ENCODE peak calls at places on chromosomes 13 and 19, in four cellular contexts. A is K562, K is HepG2, Z is H1. Y is an unnamed sample.

GRCh38 chr13:51781246-51782022 is 22.5 kb downstream of the DHRS12 start:
- DNase-seq in A (no peak), K (no peak), Z (no peak), Y (no peak)

GRCh38 chr13:73040968-73041580 is 17.7 kb upstream of the KLF5 start:
- DNase-seq in A (no peak), K (peak), Z (no peak), Y (no peak)

GRCh38 chr13:80630685-80631121 is 289.8 kb upstream of the SPRY2 start:
- DNase-seq in A (no peak), K (no peak), Z (no peak), Y (no peak)

GRCh38 chr19:55461974-55462628 is 659 bp upstream of the ISOC2 start:
- DNase-seq in A (peak), K (peak), Z (no peak), Y (peak)

GRCh38 chr19:49014123-49014869 is 2.6 kb downstream of the LHB start:
- DNase-seq in A (no peak), K (no peak), Z (no peak), Y (no peak)

GRCh38 chr19:33905937-33906577 is 109.4 kb downstream of the KCTD15 start:
- DNase-seq in A (peak), K (no peak), Z (no peak), Y (peak)

GRCh38 chr19:39308531-39309304 is 11.9 kb downstream of the LRFN1 start:
- DNase-seq in A (peak), K (no peak), Z (peak), Y (no peak)

GRCh38 chr19:46878613-46879375 is 18.0 kb downstream of the ARHGAP35 start:
- DNase-seq in A (no peak), K (no peak), Z (no peak), Y (no peak)

GRCh38 chr13:42574011-42574410 is at the start of gene TNFSF11:
- DNase-seq in A (no peak), K (no peak), Z (no peak), Y (no peak)

GRCh38 chr13:26465514-26465913 is 92.0 kb upstream of the WASF3 start:
- DNase-seq in A (no peak), K (no peak), Z (no peak), Y (no peak)

GRCh38 chr13:109955598-109955997 is 169.2 kb upstream of the IRS2 start:
- DNase-seq in A (no peak), K (peak), Z (no peak), Y (no peak)

GRCh38 chr19:4455742-4456565 is 1.6 kb downstream of the UBXN6 start:
- DNase-seq in A (peak), K (peak), Z (no peak), Y (no peak)

GRCh38 chr19:47356900-47357299 is 7.8 kb downstream of the DHX34 start:
- DNase-seq in A (no peak), K (no peak), Z (no peak), Y (no peak)

GRCh38 chr13:42409061-42409460 is 137.1 kb downstream of the AKAP11 start:
- DNase-seq in A (no peak), K (no peak), Z (no peak), Y (no peak)

GRCh38 chr13:45004096-45004495 is 14.8 kb downstream of the GPALPP1 start:
- DNase-seq in A (no peak), K (no peak), Z (no peak), Y (no peak)
- TF ChIP-seq RAD21 in A (no peak), K (no peak), Z (no peak), Y (no peak)

GRCh38 chr13:87058786-87059329 is 612.3 kb upstream of the SLITRK5 start:
- DNase-seq in A (no peak), K (no peak), Z (no peak), Y (no peak)
- TF ChIP-seq JUN in A (no peak), K (no peak), Z (no peak), Y (no peak)

GRCh38 chr13:40665061-40665753 is 1.2 kb downstream of the FOXO1 start:
- DNase-seq in A (peak), K (no peak), Z (no peak), Y (peak)
- TF ChIP-seq CHD2 in A (no peak), K (no peak), Z (no peak), Y (no peak)

GRCh38 chr19:32222594-32222993 is 122.8 kb upstream of the ZNF507 start:
- DNase-seq in A (no peak), K (no peak), Z (no peak), Y (no peak)

GRCh38 chr19:32224371-32225244 is 120.8 kb upstream of the ZNF507 start:
- DNase-seq in A (peak), K (peak), Z (no peak), Y (peak)

GRCh38 chr19:32223595-32224370 is 121.6 kb upstream of the ZNF507 start:
- DNase-seq in A (no peak), K (no peak), Z (no peak), Y (no peak)

GRCh38 chr19:32220951-32221350 is 124.5 kb upstream of the ZNF507 start:
- DNase-seq in A (no peak), K (no peak), Z (no peak), Y (no peak)

DNA sequence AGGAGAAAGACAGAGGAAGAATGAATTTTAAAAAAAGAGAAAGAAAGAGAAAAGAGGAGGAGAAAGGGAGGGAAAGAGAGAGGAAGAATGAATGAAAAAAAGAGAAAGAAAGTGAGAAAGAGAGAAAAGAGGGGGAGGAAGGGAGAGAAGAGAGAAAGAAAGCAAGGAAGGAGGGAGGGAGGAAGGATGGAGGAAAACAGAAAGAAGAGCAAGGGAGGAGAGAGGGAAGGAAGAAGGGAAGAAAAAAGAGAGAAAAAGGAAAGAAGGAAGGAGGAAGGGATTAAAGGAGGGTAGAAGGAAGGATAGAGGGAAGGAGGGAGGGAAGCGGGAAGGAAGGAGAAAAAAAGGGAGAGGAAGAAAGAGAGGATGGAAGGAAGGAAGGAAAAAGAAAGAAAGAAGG is 122.3 kb upstream of the ZNF507 start:
- DNase-seq in A (no peak), K (no peak), Z (no peak), Y (no peak)
- TF ChIP-seq RAD21 in A (no peak), K (no peak), Z (no peak), Y (no peak)

DNA sequence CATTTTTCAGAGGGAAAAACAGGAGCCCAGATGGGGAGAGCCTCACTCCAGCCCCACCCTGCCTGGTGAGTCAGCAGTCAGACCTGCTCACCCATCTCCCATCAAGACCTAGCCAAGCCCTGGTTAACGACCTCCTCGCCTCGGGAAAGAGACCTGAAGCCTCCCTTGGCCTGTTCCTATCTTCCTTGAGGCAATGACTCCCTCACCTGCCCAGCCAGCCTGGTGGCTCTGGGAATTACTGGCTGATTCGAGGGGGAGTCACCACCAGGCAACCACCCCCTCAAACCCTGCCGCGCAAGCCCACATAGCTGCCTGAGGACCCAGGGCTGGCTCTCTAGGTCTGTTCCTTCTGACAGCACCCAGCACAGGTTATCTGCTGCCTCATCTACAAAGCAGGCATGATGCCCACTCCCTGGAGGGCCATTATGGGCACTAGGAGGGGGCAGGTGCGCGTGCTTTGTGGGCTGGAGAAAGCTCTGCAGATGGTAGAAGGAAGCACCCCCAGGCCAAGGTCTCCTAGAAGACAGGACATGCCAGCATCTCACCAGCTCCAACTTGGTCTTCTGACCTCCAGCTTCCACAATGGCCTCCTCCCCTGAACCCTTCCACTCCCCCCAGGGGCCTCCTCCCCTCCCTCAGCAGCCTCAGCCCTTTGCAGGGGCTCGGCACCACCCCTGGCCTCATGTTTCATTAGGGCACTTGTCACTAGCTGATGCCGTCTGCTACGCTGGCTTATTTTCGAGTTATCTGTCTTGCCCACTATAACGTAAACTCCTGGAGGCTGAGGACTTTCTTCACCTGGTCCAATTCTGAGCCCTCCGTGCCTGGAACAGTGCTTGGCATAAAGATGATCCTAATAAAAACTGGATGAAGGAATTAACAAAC is 10.4 kb downstream of the DEDD2 start:
- DNase-seq in A (peak), K (no peak), Z (no peak), Y (peak)
- TF ChIP-seq JUN in A (no peak), K (no peak), Z (no peak), Y (no peak)

GRCh38 chr13:101283782-101284181 is 132.5 kb downstream of the NALCN start:
- DNase-seq in A (no peak), K (no peak), Z (no peak), Y (no peak)
- TF ChIP-seq CHD2 in A (no peak), K (no peak), Z (no peak), Y (no peak)

GRCh38 chr19:44757735-44758505 is 9.4 kb downstream of the BCL3 start:
- DNase-seq in A (no peak), K (no peak), Z (no peak), Y (no peak)
- TF ChIP-seq RAD21 in A (no peak), K (no peak), Z (no peak), Y (no peak)

DNA sequence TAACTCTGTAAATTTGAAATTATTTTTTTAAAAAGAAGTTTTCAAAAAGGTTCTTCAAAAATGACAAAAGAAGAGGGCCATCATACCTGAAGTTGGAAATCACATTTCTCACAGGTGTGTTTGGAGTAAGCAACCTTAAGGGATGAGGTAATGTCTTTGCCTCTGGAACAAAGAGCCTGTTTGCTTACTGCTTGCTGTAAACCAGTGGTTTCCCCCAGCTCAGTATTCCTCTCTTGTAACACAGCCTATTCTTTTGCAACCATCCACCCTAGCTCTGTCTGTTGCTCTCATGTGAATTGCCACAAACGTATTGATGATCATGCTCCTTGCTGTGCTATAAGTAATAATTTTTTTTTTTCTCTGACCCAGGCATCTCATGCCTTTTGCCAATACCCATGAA is 38.1 kb downstream of the UCHL3 start:
- DNase-seq in A (no peak), K (peak), Z (no peak), Y (no peak)
- TF ChIP-seq JUN in A (no peak), K (no peak), Z (peak), Y (no peak)

GRCh38 chr19:1860133-1860775 is 3.1 kb downstream of the KLF16 start:
- DNase-seq in A (peak), K (peak), Z (no peak), Y (no peak)
- TF ChIP-seq CHD2 in A (no peak), K (peak), Z (no peak), Y (no peak)